ENCODE peak calls at places on chromosomes 2 and 18, in seven cellular contexts. G is GM10248; Y is progenitor cell of endocrine pancreas; J is GM20000; R is LoVo; N is G401; O is CD8-positive, alpha-beta T cell. F is an unnamed sample.

GRCh38 chr2:33134086-33134763 is 187.5 kb downstream of the LTBP1 start:
- DNase-seq in G (no peak), Y (no peak), J (no peak), R (peak), N (peak), O (no peak), F (peak)

GRCh38 chr2:95325026-95325425 is 27.9 kb downstream of the KCNIP3 start:
- DNase-seq in G (no peak), Y (no peak), J (no peak), R (no peak), N (no peak), O (no peak), F (no peak)

GRCh38 chr2:179932786-179933185 is 71.4 kb upstream of the ZNF385B start:
- DNase-seq in G (no peak), Y (no peak), J (no peak), R (no peak), N (peak), O (no peak), F (no peak)

GRCh38 chr18:12420831-12421421 is 13.2 kb downstream of the PRELID3A start:
- DNase-seq in G (peak), Y (peak), J (no peak), R (no peak), N (peak), O (no peak), F (no peak)

GRCh38 chr18:31819106-31819924 is 58.6 kb upstream of the SLC25A52 start:
- DNase-seq in G (peak), Y (no peak), J (peak), R (peak), N (peak), O (no peak), F (peak)

GRCh38 chr2:204645018-204645775 is 99.9 kb downstream of the PARD3B start:
- DNase-seq in G (no peak), Y (no peak), J (no peak), R (no peak), N (no peak), O (no peak), F (no peak)

GRCh38 chr2:80489718-80490117 is 185.2 kb upstream of the LRRTM1 start:
- DNase-seq in G (no peak), Y (no peak), J (no peak), R (no peak), N (no peak), O (no peak), F (no peak)

GRCh38 chr2:215401896-215402379 is 33.9 kb downstream of the FN1 start:
- DNase-seq in G (no peak), Y (no peak), J (no peak), R (no peak), N (no peak), O (no peak), F (no peak)

GRCh38 chr18:36947820-36948348 is 119.0 kb downstream of the KIAA1328 start:
- DNase-seq in G (no peak), Y (no peak), J (no peak), R (no peak), N (no peak), O (no peak), F (peak)

GRCh38 chr2:218727502-218728165 is 17.0 kb downstream of the TTLL4 start:
- DNase-seq in G (no peak), Y (no peak), J (no peak), R (peak), N (no peak), O (no peak), F (no peak)

GRCh38 chr2:118936936-118937335 is 5.1 kb upstream of the MARCO start:
- DNase-seq in G (no peak), Y (no peak), J (no peak), R (no peak), N (no peak), O (no peak), F (no peak)

GRCh38 chr2:240439698-240440151 is 4.3 kb downstream of the GPC1 start:
- DNase-seq in G (no peak), Y (no peak), J (no peak), R (no peak), N (no peak), O (no peak), F (no peak)

GRCh38 chr2:46001741-46002506 is 295.3 kb upstream of the EPAS1 start:
- DNase-seq in G (no peak), Y (no peak), J (no peak), R (no peak), N (no peak), O (no peak), F (no peak)

GRCh38 chr2:128978155-128978707 is 659.6 kb upstream of the HS6ST1 start:
- DNase-seq in G (no peak), Y (no peak), J (no peak), R (no peak), N (no peak), O (no peak), F (no peak)

GRCh38 chr18:32911660-32912284 is 138.9 kb upstream of the KLHL14 start:
- DNase-seq in G (no peak), Y (no peak), J (no peak), R (no peak), N (no peak), O (no peak), F (no peak)

GRCh38 chr2:60472026-60472425 is 81.4 kb downstream of the BCL11A start:
- DNase-seq in G (no peak), Y (no peak), J (no peak), R (no peak), N (no peak), O (no peak), F (no peak)

GRCh38 chr18:35284846-35285245 is 5.2 kb downstream of the ZSCAN30 start:
- DNase-seq in G (no peak), Y (no peak), J (no peak), R (no peak), N (peak), O (no peak), F (no peak)

GRCh38 chr2:122063716-122064115 is 308.3 kb downstream of the TSN start:
- DNase-seq in G (no peak), Y (no peak), J (no peak), R (peak), N (no peak), O (no peak), F (no peak)

GRCh38 chr2:59093571-59093970 is 852.4 kb upstream of the FANCL start:
- DNase-seq in G (no peak), Y (no peak), J (no peak), R (no peak), N (no peak), O (no peak), F (no peak)

GRCh38 chr2:47089083-47089464 is 66.0 kb downstream of the STPG4 start:
- DNase-seq in G (no peak), Y (no peak), J (no peak), R (peak), N (no peak), O (no peak), F (peak)

GRCh38 chr18:46899274-46899948 is 17.9 kb downstream of the PIAS2 start:
- DNase-seq in G (peak), Y (no peak), J (no peak), R (no peak), N (no peak), O (no peak), F (no peak)

GRCh38 chr2:148614332-148615049 is 30.1 kb upstream of the EPC2 start:
- DNase-seq in G (peak), Y (no peak), J (peak), R (no peak), N (peak), O (no peak), F (peak)

GRCh38 chr2:20650412-20650879 is 452 bp downstream of the HS1BP3 start:
- DNase-seq in G (peak), Y (no peak), J (peak), R (peak), N (peak), O (peak), F (no peak)

GRCh38 chr18:48832961-48833700 is 117.6 kb downstream of the SMAD7 start:
- DNase-seq in G (no peak), Y (no peak), J (no peak), R (peak), N (no peak), O (no peak), F (peak)

GRCh38 chr18:79496978-79497637 is 101.4 kb downstream of the NFATC1 start:
- DNase-seq in G (no peak), Y (no peak), J (no peak), R (no peak), N (peak), O (no peak), F (no peak)

GRCh38 chr2:189683348-189683747 is 8.9 kb downstream of the ANKAR start:
- DNase-seq in G (no peak), Y (no peak), J (no peak), R (no peak), N (no peak), O (no peak), F (peak)

GRCh38 chr2:230203110-230203676 is 16.6 kb downstream of the SP110 start:
- DNase-seq in G (peak), Y (no peak), J (peak), R (no peak), N (no peak), O (no peak), F (no peak)